ENCODE peak calls at places on chromosomes 1 and 21, in seven cellular contexts. One of them, this sample, is unnamed.

GRCh38 chr21:45979141-45979631 is 2.4 kb upstream of the COL6A1 start:
- DNase-seq in epithelial cell of esophagus: no peak
- DNase-seq in astrocyte of the cerebellum: no peak
- DNase-seq in stimulated activated CD4-positive, alpha-beta T cell treated with anti-CD3 and anti-CD28 coated beads, Interleukin-4, amount 100 ng/mL, for 4 hours: no peak
- DNase-seq in SJSA1: peak; percentile 40
- DNase-seq in NCI-H1694: no peak
- DNase-seq in EL: no peak
- DNase-seq in this sample: peak; percentile 23

GRCh38 chr21:32336711-32337110 is 38.1 kb downstream of the MRAP start:
- DNase-seq in epithelial cell of esophagus: peak; percentile 77
- DNase-seq in astrocyte of the cerebellum: no peak
- DNase-seq in stimulated activated CD4-positive, alpha-beta T cell treated with anti-CD3 and anti-CD28 coated beads, Interleukin-4, amount 100 ng/mL, for 4 hours: no peak
- DNase-seq in SJSA1: no peak
- DNase-seq in NCI-H1694: peak; percentile 88
- DNase-seq in EL: peak; percentile 53
- DNase-seq in this sample: no peak

GRCh38 chr1:155873860-155874259 is 14.5 kb downstream of the SYT11 start:
- DNase-seq in epithelial cell of esophagus: peak; percentile 23
- DNase-seq in astrocyte of the cerebellum: peak; percentile 54
- DNase-seq in stimulated activated CD4-positive, alpha-beta T cell treated with anti-CD3 and anti-CD28 coated beads, Interleukin-4, amount 100 ng/mL, for 4 hours: no peak
- DNase-seq in SJSA1: no peak
- DNase-seq in NCI-H1694: no peak
- DNase-seq in EL: no peak
- DNase-seq in this sample: no peak

GRCh38 chr1:167802235-167802634 is 80.5 kb downstream of the MPZL1 start:
- DNase-seq in epithelial cell of esophagus: no peak
- DNase-seq in astrocyte of the cerebellum: no peak
- DNase-seq in stimulated activated CD4-positive, alpha-beta T cell treated with anti-CD3 and anti-CD28 coated beads, Interleukin-4, amount 100 ng/mL, for 4 hours: no peak
- DNase-seq in SJSA1: no peak
- DNase-seq in NCI-H1694: no peak
- DNase-seq in EL: no peak
- DNase-seq in this sample: no peak

GRCh38 chr1:36771678-36772284 is 262.5 kb downstream of the GRIK3 start:
- DNase-seq in epithelial cell of esophagus: no peak
- DNase-seq in astrocyte of the cerebellum: no peak
- DNase-seq in stimulated activated CD4-positive, alpha-beta T cell treated with anti-CD3 and anti-CD28 coated beads, Interleukin-4, amount 100 ng/mL, for 4 hours: no peak
- DNase-seq in SJSA1: no peak
- DNase-seq in NCI-H1694: no peak
- DNase-seq in EL: no peak
- DNase-seq in this sample: no peak

GRCh38 chr1:156063997-156064285 is 3.0 kb downstream of the RAB25 start:
- DNase-seq in epithelial cell of esophagus: no peak
- DNase-seq in astrocyte of the cerebellum: no peak
- DNase-seq in stimulated activated CD4-positive, alpha-beta T cell treated with anti-CD3 and anti-CD28 coated beads, Interleukin-4, amount 100 ng/mL, for 4 hours: no peak
- DNase-seq in SJSA1: peak; percentile 85
- DNase-seq in NCI-H1694: no peak
- DNase-seq in EL: no peak
- DNase-seq in this sample: no peak

GRCh38 chr1:168360622-168361021 is 79.9 kb downstream of the TBX19 start:
- DNase-seq in epithelial cell of esophagus: no peak
- DNase-seq in astrocyte of the cerebellum: no peak
- DNase-seq in stimulated activated CD4-positive, alpha-beta T cell treated with anti-CD3 and anti-CD28 coated beads, Interleukin-4, amount 100 ng/mL, for 4 hours: no peak
- DNase-seq in SJSA1: no peak
- DNase-seq in NCI-H1694: no peak
- DNase-seq in EL: no peak
- DNase-seq in this sample: no peak

GRCh38 chr1:57590978-57591377 is 167.1 kb upstream of the DAB1 start:
- DNase-seq in epithelial cell of esophagus: peak; percentile 79
- DNase-seq in astrocyte of the cerebellum: no peak
- DNase-seq in stimulated activated CD4-positive, alpha-beta T cell treated with anti-CD3 and anti-CD28 coated beads, Interleukin-4, amount 100 ng/mL, for 4 hours: no peak
- DNase-seq in SJSA1: no peak
- DNase-seq in NCI-H1694: no peak
- DNase-seq in EL: no peak
- DNase-seq in this sample: no peak

GRCh38 chr1:87064981-87065380 is 150.5 kb downstream of the HS2ST1 start:
- DNase-seq in epithelial cell of esophagus: no peak
- DNase-seq in astrocyte of the cerebellum: no peak
- DNase-seq in stimulated activated CD4-positive, alpha-beta T cell treated with anti-CD3 and anti-CD28 coated beads, Interleukin-4, amount 100 ng/mL, for 4 hours: no peak
- DNase-seq in SJSA1: no peak
- DNase-seq in NCI-H1694: no peak
- DNase-seq in EL: no peak
- DNase-seq in this sample: no peak

GRCh38 chr1:61273861-61274260 is 191.5 kb downstream of the NFIA start:
- DNase-seq in epithelial cell of esophagus: no peak
- DNase-seq in astrocyte of the cerebellum: no peak
- DNase-seq in stimulated activated CD4-positive, alpha-beta T cell treated with anti-CD3 and anti-CD28 coated beads, Interleukin-4, amount 100 ng/mL, for 4 hours: no peak
- DNase-seq in SJSA1: no peak
- DNase-seq in NCI-H1694: no peak
- DNase-seq in EL: no peak
- DNase-seq in this sample: no peak

GRCh38 chr1:200316148-200316803 is 93.6 kb downstream of the ZNF281 start:
- DNase-seq in epithelial cell of esophagus: no peak
- DNase-seq in astrocyte of the cerebellum: no peak
- DNase-seq in stimulated activated CD4-positive, alpha-beta T cell treated with anti-CD3 and anti-CD28 coated beads, Interleukin-4, amount 100 ng/mL, for 4 hours: no peak
- DNase-seq in SJSA1: no peak
- DNase-seq in NCI-H1694: no peak
- DNase-seq in EL: no peak
- DNase-seq in this sample: no peak

GRCh38 chr1:1223891-1224290 is 7.9 kb downstream of the SDF4 start:
- DNase-seq in epithelial cell of esophagus: no peak
- DNase-seq in astrocyte of the cerebellum: no peak
- DNase-seq in stimulated activated CD4-positive, alpha-beta T cell treated with anti-CD3 and anti-CD28 coated beads, Interleukin-4, amount 100 ng/mL, for 4 hours: no peak
- DNase-seq in SJSA1: no peak
- DNase-seq in NCI-H1694: no peak
- DNase-seq in EL: no peak
- DNase-seq in this sample: no peak

GRCh38 chr1:65368403-65368802 is 52.1 kb upstream of the LEPR start:
- DNase-seq in epithelial cell of esophagus: no peak
- DNase-seq in astrocyte of the cerebellum: no peak
- DNase-seq in stimulated activated CD4-positive, alpha-beta T cell treated with anti-CD3 and anti-CD28 coated beads, Interleukin-4, amount 100 ng/mL, for 4 hours: no peak
- DNase-seq in SJSA1: no peak
- DNase-seq in NCI-H1694: no peak
- DNase-seq in EL: no peak
- DNase-seq in this sample: no peak

GRCh38 chr1:1068374-1069060 is 5.6 kb downstream of the RNF223 start:
- DNase-seq in epithelial cell of esophagus: peak; percentile 53
- DNase-seq in astrocyte of the cerebellum: no peak
- DNase-seq in stimulated activated CD4-positive, alpha-beta T cell treated with anti-CD3 and anti-CD28 coated beads, Interleukin-4, amount 100 ng/mL, for 4 hours: peak; percentile 30
- DNase-seq in SJSA1: no peak
- DNase-seq in NCI-H1694: no peak
- DNase-seq in EL: no peak
- DNase-seq in this sample: no peak

GRCh38 chr1:156895927-156896326 is 2.4 kb downstream of the PEAR1 start:
- DNase-seq in epithelial cell of esophagus: no peak
- DNase-seq in astrocyte of the cerebellum: no peak
- DNase-seq in stimulated activated CD4-positive, alpha-beta T cell treated with anti-CD3 and anti-CD28 coated beads, Interleukin-4, amount 100 ng/mL, for 4 hours: no peak
- DNase-seq in SJSA1: no peak
- DNase-seq in NCI-H1694: no peak
- DNase-seq in EL: no peak
- DNase-seq in this sample: no peak

GRCh38 chr1:44628962-44629756 is 45.1 kb downstream of the TMEM53 start:
- DNase-seq in epithelial cell of esophagus: peak; percentile 94
- DNase-seq in astrocyte of the cerebellum: no peak
- DNase-seq in stimulated activated CD4-positive, alpha-beta T cell treated with anti-CD3 and anti-CD28 coated beads, Interleukin-4, amount 100 ng/mL, for 4 hours: no peak
- DNase-seq in SJSA1: no peak
- DNase-seq in NCI-H1694: no peak
- DNase-seq in EL: peak; percentile 98
- DNase-seq in this sample: no peak

GRCh38 chr1:225467193-225468020 is 39.6 kb upstream of the LBR start:
- DNase-seq in epithelial cell of esophagus: no peak
- DNase-seq in astrocyte of the cerebellum: no peak
- DNase-seq in stimulated activated CD4-positive, alpha-beta T cell treated with anti-CD3 and anti-CD28 coated beads, Interleukin-4, amount 100 ng/mL, for 4 hours: peak; percentile 66
- DNase-seq in SJSA1: no peak
- DNase-seq in NCI-H1694: no peak
- DNase-seq in EL: no peak
- DNase-seq in this sample: peak; percentile 94

GRCh38 chr1:20029178-20029912 is 40.6 kb upstream of the PLA2G5 start:
- DNase-seq in epithelial cell of esophagus: no peak
- DNase-seq in astrocyte of the cerebellum: no peak
- DNase-seq in stimulated activated CD4-positive, alpha-beta T cell treated with anti-CD3 and anti-CD28 coated beads, Interleukin-4, amount 100 ng/mL, for 4 hours: no peak
- DNase-seq in SJSA1: no peak
- DNase-seq in NCI-H1694: no peak
- DNase-seq in EL: no peak
- DNase-seq in this sample: no peak

GRCh38 chr21:33011462-33011861 is 14.3 kb upstream of the OLIG2 start:
- DNase-seq in epithelial cell of esophagus: peak; percentile 95
- DNase-seq in astrocyte of the cerebellum: no peak
- DNase-seq in stimulated activated CD4-positive, alpha-beta T cell treated with anti-CD3 and anti-CD28 coated beads, Interleukin-4, amount 100 ng/mL, for 4 hours: no peak
- DNase-seq in SJSA1: peak; percentile 42
- DNase-seq in NCI-H1694: no peak
- DNase-seq in EL: peak; percentile 89
- DNase-seq in this sample: no peak

GRCh38 chr1:223765036-223765718 is 52.8 kb downstream of the CAPN2 start:
- DNase-seq in epithelial cell of esophagus: no peak
- DNase-seq in astrocyte of the cerebellum: no peak
- DNase-seq in stimulated activated CD4-positive, alpha-beta T cell treated with anti-CD3 and anti-CD28 coated beads, Interleukin-4, amount 100 ng/mL, for 4 hours: no peak
- DNase-seq in SJSA1: no peak
- DNase-seq in NCI-H1694: no peak
- DNase-seq in EL: peak; percentile 34
- DNase-seq in this sample: no peak

GRCh38 chr1:53899206-53899628 is 5.2 kb downstream of the DIO1 start:
- DNase-seq in epithelial cell of esophagus: no peak
- DNase-seq in astrocyte of the cerebellum: peak; percentile 88
- DNase-seq in stimulated activated CD4-positive, alpha-beta T cell treated with anti-CD3 and anti-CD28 coated beads, Interleukin-4, amount 100 ng/mL, for 4 hours: no peak
- DNase-seq in SJSA1: no peak
- DNase-seq in NCI-H1694: no peak
- DNase-seq in EL: no peak
- DNase-seq in this sample: no peak

GRCh38 chr21:28069446-28069845 is 923.2 kb downstream of the LTN1 start:
- DNase-seq in epithelial cell of esophagus: peak; percentile 5
- DNase-seq in astrocyte of the cerebellum: peak; percentile 82
- DNase-seq in stimulated activated CD4-positive, alpha-beta T cell treated with anti-CD3 and anti-CD28 coated beads, Interleukin-4, amount 100 ng/mL, for 4 hours: no peak
- DNase-seq in SJSA1: no peak
- DNase-seq in NCI-H1694: no peak
- DNase-seq in EL: peak; percentile 58
- DNase-seq in this sample: no peak

GRCh38 chr1:16141573-16142336 is 14.1 kb downstream of the EPHA2 start:
- DNase-seq in epithelial cell of esophagus: no peak
- DNase-seq in astrocyte of the cerebellum: no peak
- DNase-seq in stimulated activated CD4-positive, alpha-beta T cell treated with anti-CD3 and anti-CD28 coated beads, Interleukin-4, amount 100 ng/mL, for 4 hours: no peak
- DNase-seq in SJSA1: no peak
- DNase-seq in NCI-H1694: no peak
- DNase-seq in EL: no peak
- DNase-seq in this sample: no peak

GRCh38 chr1:181151378-181152326 is 63.2 kb downstream of the IER5 start:
- DNase-seq in epithelial cell of esophagus: no peak
- DNase-seq in astrocyte of the cerebellum: no peak
- DNase-seq in stimulated activated CD4-positive, alpha-beta T cell treated with anti-CD3 and anti-CD28 coated beads, Interleukin-4, amount 100 ng/mL, for 4 hours: no peak
- DNase-seq in SJSA1: no peak
- DNase-seq in NCI-H1694: no peak
- DNase-seq in EL: peak; percentile 23
- DNase-seq in this sample: no peak

GRCh38 chr21:36596174-36596573 is 102.7 kb upstream of the SIM2 start:
- DNase-seq in epithelial cell of esophagus: no peak
- DNase-seq in astrocyte of the cerebellum: no peak
- DNase-seq in stimulated activated CD4-positive, alpha-beta T cell treated with anti-CD3 and anti-CD28 coated beads, Interleukin-4, amount 100 ng/mL, for 4 hours: no peak
- DNase-seq in SJSA1: no peak
- DNase-seq in NCI-H1694: no peak
- DNase-seq in EL: no peak
- DNase-seq in this sample: no peak

GRCh38 chr1:26177182-26177684 is at the start of gene CNKSR1:
- DNase-seq in epithelial cell of esophagus: peak; percentile 91
- DNase-seq in astrocyte of the cerebellum: no peak
- DNase-seq in stimulated activated CD4-positive, alpha-beta T cell treated with anti-CD3 and anti-CD28 coated beads, Interleukin-4, amount 100 ng/mL, for 4 hours: no peak
- DNase-seq in SJSA1: no peak
- DNase-seq in NCI-H1694: no peak
- DNase-seq in EL: no peak
- DNase-seq in this sample: no peak

GRCh38 chr1:246907472-246907871 is 24.3 kb downstream of the AHCTF1 start:
- DNase-seq in epithelial cell of esophagus: peak; percentile 52
- DNase-seq in astrocyte of the cerebellum: peak; percentile 47
- DNase-seq in stimulated activated CD4-positive, alpha-beta T cell treated with anti-CD3 and anti-CD28 coated beads, Interleukin-4, amount 100 ng/mL, for 4 hours: no peak
- DNase-seq in SJSA1: no peak
- DNase-seq in NCI-H1694: peak; percentile 31
- DNase-seq in EL: peak; percentile 39
- DNase-seq in this sample: peak; percentile 63

GRCh38 chr1:32536764-32537163 is 2.5 kb upstream of the ZBTB8A start:
- DNase-seq in epithelial cell of esophagus: no peak
- DNase-seq in astrocyte of the cerebellum: no peak
- DNase-seq in stimulated activated CD4-positive, alpha-beta T cell treated with anti-CD3 and anti-CD28 coated beads, Interleukin-4, amount 100 ng/mL, for 4 hours: no peak
- DNase-seq in SJSA1: no peak
- DNase-seq in NCI-H1694: no peak
- DNase-seq in EL: no peak
- DNase-seq in this sample: no peak

GRCh38 chr1:47703981-47704596 is 266.2 kb downstream of the FOXD2 start:
- DNase-seq in epithelial cell of esophagus: peak; percentile 54
- DNase-seq in astrocyte of the cerebellum: no peak
- DNase-seq in stimulated activated CD4-positive, alpha-beta T cell treated with anti-CD3 and anti-CD28 coated beads, Interleukin-4, amount 100 ng/mL, for 4 hours: no peak
- DNase-seq in SJSA1: peak; percentile 82
- DNase-seq in NCI-H1694: no peak
- DNase-seq in EL: peak; percentile 69
- DNase-seq in this sample: peak; percentile 21

GRCh38 chr21:36471254-36471723 is 8.6 kb downstream of the CLDN14 start:
- DNase-seq in epithelial cell of esophagus: peak; percentile 58
- DNase-seq in astrocyte of the cerebellum: peak; percentile 22
- DNase-seq in stimulated activated CD4-positive, alpha-beta T cell treated with anti-CD3 and anti-CD28 coated beads, Interleukin-4, amount 100 ng/mL, for 4 hours: no peak
- DNase-seq in SJSA1: no peak
- DNase-seq in NCI-H1694: no peak
- DNase-seq in EL: no peak
- DNase-seq in this sample: no peak

GRCh38 chr1:115138973-115139372 is 49.7 kb upstream of the TSPAN2 start:
- DNase-seq in epithelial cell of esophagus: peak; percentile 95
- DNase-seq in astrocyte of the cerebellum: peak; percentile 91
- DNase-seq in stimulated activated CD4-positive, alpha-beta T cell treated with anti-CD3 and anti-CD28 coated beads, Interleukin-4, amount 100 ng/mL, for 4 hours: peak; percentile 47
- DNase-seq in SJSA1: peak; percentile 88
- DNase-seq in NCI-H1694: peak; percentile 36
- DNase-seq in EL: peak; percentile 93
- DNase-seq in this sample: peak; percentile 85

GRCh38 chr1:218249757-218250156 is 35.3 kb upstream of the RRP15 start:
- DNase-seq in epithelial cell of esophagus: peak; percentile 52
- DNase-seq in astrocyte of the cerebellum: no peak
- DNase-seq in stimulated activated CD4-positive, alpha-beta T cell treated with anti-CD3 and anti-CD28 coated beads, Interleukin-4, amount 100 ng/mL, for 4 hours: no peak
- DNase-seq in SJSA1: no peak
- DNase-seq in NCI-H1694: no peak
- DNase-seq in EL: no peak
- DNase-seq in this sample: no peak

GRCh38 chr1:19484793-19485361 is 462 bp downstream of the CAPZB start:
- DNase-seq in epithelial cell of esophagus: no peak
- DNase-seq in astrocyte of the cerebellum: no peak
- DNase-seq in stimulated activated CD4-positive, alpha-beta T cell treated with anti-CD3 and anti-CD28 coated beads, Interleukin-4, amount 100 ng/mL, for 4 hours: no peak
- DNase-seq in SJSA1: no peak
- DNase-seq in NCI-H1694: no peak
- DNase-seq in EL: peak; percentile 40
- DNase-seq in this sample: peak; percentile 36

GRCh38 chr21:42711667-42712066 is 58.2 kb downstream of the PDE9A start:
- DNase-seq in epithelial cell of esophagus: no peak
- DNase-seq in astrocyte of the cerebellum: no peak
- DNase-seq in stimulated activated CD4-positive, alpha-beta T cell treated with anti-CD3 and anti-CD28 coated beads, Interleukin-4, amount 100 ng/mL, for 4 hours: no peak
- DNase-seq in SJSA1: no peak
- DNase-seq in NCI-H1694: no peak
- DNase-seq in EL: no peak
- DNase-seq in this sample: no peak

GRCh38 chr1:18557621-18558465 is 72.8 kb upstream of the PAX7 start:
- DNase-seq in epithelial cell of esophagus: peak; percentile 18
- DNase-seq in astrocyte of the cerebellum: no peak
- DNase-seq in stimulated activated CD4-positive, alpha-beta T cell treated with anti-CD3 and anti-CD28 coated beads, Interleukin-4, amount 100 ng/mL, for 4 hours: peak; percentile 5
- DNase-seq in SJSA1: no peak
- DNase-seq in NCI-H1694: peak; percentile 32
- DNase-seq in EL: no peak
- DNase-seq in this sample: no peak

GRCh38 chr1:37726191-37726590 is 33.9 kb downstream of the CDCA8 start:
- DNase-seq in epithelial cell of esophagus: no peak
- DNase-seq in astrocyte of the cerebellum: no peak
- DNase-seq in stimulated activated CD4-positive, alpha-beta T cell treated with anti-CD3 and anti-CD28 coated beads, Interleukin-4, amount 100 ng/mL, for 4 hours: no peak
- DNase-seq in SJSA1: no peak
- DNase-seq in NCI-H1694: no peak
- DNase-seq in EL: no peak
- DNase-seq in this sample: no peak

GRCh38 chr1:244836135-244836521 is 670 bp downstream of the COX20 start:
- DNase-seq in epithelial cell of esophagus: peak; percentile 34
- DNase-seq in astrocyte of the cerebellum: no peak
- DNase-seq in stimulated activated CD4-positive, alpha-beta T cell treated with anti-CD3 and anti-CD28 coated beads, Interleukin-4, amount 100 ng/mL, for 4 hours: no peak
- DNase-seq in SJSA1: no peak
- DNase-seq in NCI-H1694: no peak
- DNase-seq in EL: peak; percentile 54
- DNase-seq in this sample: peak; percentile 50

GRCh38 chr1:24186993-24187790 is at the start of gene IFNLR1:
- DNase-seq in epithelial cell of esophagus: peak; percentile 69
- DNase-seq in astrocyte of the cerebellum: no peak
- DNase-seq in stimulated activated CD4-positive, alpha-beta T cell treated with anti-CD3 and anti-CD28 coated beads, Interleukin-4, amount 100 ng/mL, for 4 hours: peak; percentile 77
- DNase-seq in SJSA1: no peak
- DNase-seq in NCI-H1694: peak; percentile 14
- DNase-seq in EL: peak; percentile 35
- DNase-seq in this sample: no peak